ENCODE peak calls at places on chromosomes 1 and 21, in five cellular contexts. C is heart right ventricle, T is adrenal gland, Y is trophoblast cell, R is aorta. N is an unnamed sample.
A peak's percentile ranks its signal among the peaks of the same experiment; 100 is the strongest.

GRCh38 chr21:35349378-35350080 is 300.4 kb upstream of the RUNX1 start:
- DNase-seq in Y (no peak), R (no peak), C (no peak), T (no peak), N (no peak)

GRCh38 chr21:45880097-45881068 is 101.2 kb upstream of the COL6A1 start:
- DNase-seq in R (peak; percentile 78), C (peak; percentile 65), T (peak; percentile 58), Y (peak; percentile 66), N (peak; percentile 80)

GRCh38 chr1:161439280-161440232 is 65.7 kb upstream of the FCGR2A start:
- DNase-seq in C (no peak), Y (peak; percentile 16), T (peak; percentile 25), R (peak; percentile 47), N (no peak)

GRCh38 chr1:25178917-25179571 is 53.3 kb downstream of the SYF2 start:
- DNase-seq in Y (no peak), R (no peak), C (no peak), T (no peak), N (no peak)

GRCh38 chr21:18318156-18318555 is 73.5 kb downstream of the CHODL start:
- DNase-seq in R (no peak), T (no peak), Y (no peak), C (no peak), N (no peak)

GRCh38 chr1:1124786-1125642 is 9.1 kb upstream of the C1orf159 start:
- DNase-seq in R (no peak), C (no peak), Y (peak; percentile 94), T (no peak), N (no peak)

GRCh38 chr1:222994506-222995229 is 148.4 kb downstream of the TLR5 start:
- DNase-seq in T (no peak), C (no peak), Y (peak; percentile 46), R (no peak), N (no peak)

GRCh38 chr1:100391675-100392074 is 39.4 kb downstream of the CDC14A start:
- DNase-seq in R (no peak), C (no peak), Y (no peak), T (no peak), N (no peak)

GRCh38 chr1:174726167-174726879 is 273.4 kb upstream of the CACYBP start:
- DNase-seq in T (no peak), C (no peak), Y (peak; percentile 47), R (no peak), N (no peak)

GRCh38 chr1:69421286-69421685 is 146.4 kb upstream of the LRRC7 start:
- DNase-seq in R (no peak), T (no peak), Y (no peak), C (no peak), N (no peak)

GRCh38 chr1:226541631-226542622 is 6.6 kb upstream of the STUM start:
- DNase-seq in C (peak; percentile 32), T (no peak), R (peak; percentile 57), Y (no peak), N (peak; percentile 26)

GRCh38 chr1:103942029-103942428 is 192.3 kb downstream of the AMY1C start:
- DNase-seq in C (no peak), R (no peak), Y (no peak), T (no peak), N (no peak)

GRCh38 chr1:1628656-1629429 is 3.1 kb upstream of the MMP23B start:
- DNase-seq in T (peak; percentile 14), C (no peak), Y (no peak), R (peak; percentile 49), N (peak; percentile 17)

GRCh38 chr1:185368313-185368712 is 51.3 kb upstream of the IVNS1ABP start:
- DNase-seq in Y (no peak), C (no peak), T (no peak), R (no peak), N (no peak)

GRCh38 chr1:27349784-27350672 is 8.2 kb downstream of the SYTL1 start:
- DNase-seq in T (no peak), R (no peak), Y (peak; percentile 50), C (peak; percentile 69), N (peak; percentile 65)

GRCh38 chr21:45309541-45310381 is 22.1 kb upstream of the POFUT2 start:
- DNase-seq in C (peak; percentile 35), R (peak; percentile 38), T (no peak), Y (no peak), N (peak; percentile 47)

GRCh38 chr1:24609949-24610517 is 33.1 kb upstream of the SRRM1 start:
- DNase-seq in C (no peak), R (no peak), T (no peak), Y (peak; percentile 85), N (no peak)

DNA sequence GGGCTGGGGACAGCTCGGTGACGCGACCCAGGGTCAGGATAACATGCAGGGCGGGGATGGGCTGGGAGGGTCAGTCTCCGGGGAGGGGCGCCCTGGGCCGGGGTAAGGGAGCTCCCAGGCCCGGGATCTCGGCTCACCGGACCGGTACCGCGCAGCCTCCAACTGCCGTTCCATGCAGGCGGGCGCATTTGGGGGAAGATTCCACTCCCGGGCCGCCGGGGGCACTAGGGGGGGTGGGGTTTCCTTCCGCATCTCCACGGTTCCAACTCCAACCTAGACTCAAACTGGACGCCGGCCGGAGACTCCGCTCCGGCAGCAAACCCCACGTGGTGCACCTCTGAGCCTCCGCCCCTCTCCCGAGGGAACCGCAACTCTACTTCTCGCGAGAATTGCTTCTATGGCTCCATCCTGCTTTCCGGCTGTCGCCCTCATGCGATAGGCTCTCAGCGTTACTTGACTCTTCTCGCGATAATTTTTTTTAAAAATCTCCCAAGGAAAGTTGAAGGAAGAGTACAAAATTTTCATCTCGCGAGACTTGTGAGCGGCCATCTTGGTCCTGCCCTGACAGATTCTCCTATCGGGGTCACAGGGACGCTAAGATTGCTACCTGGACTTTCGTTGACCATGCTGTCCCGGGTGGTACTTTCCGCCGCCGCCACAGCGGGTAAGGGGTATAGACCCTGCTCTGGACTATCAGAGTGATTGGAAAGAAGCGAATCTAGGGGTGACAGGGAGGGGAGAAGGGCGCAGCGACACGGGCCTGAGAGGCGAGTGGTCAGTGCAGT is at the start of the genes ATP5PB and WDR77:
- DNase-seq in R (peak; percentile 97), C (peak; percentile 88), Y (peak; percentile 100), T (peak; percentile 98), N (peak; percentile 93)
- H3K4me3 ChIP-seq in R (peak within 1 kb of the TSS; percentile 59), C (peak within 1 kb of the TSS; percentile 87), Y (peak within 1 kb of the TSS; percentile 96), T (peak within 1 kb of the TSS; percentile 96), N (peak within 1 kb of the TSS; percentile 86)

DNA sequence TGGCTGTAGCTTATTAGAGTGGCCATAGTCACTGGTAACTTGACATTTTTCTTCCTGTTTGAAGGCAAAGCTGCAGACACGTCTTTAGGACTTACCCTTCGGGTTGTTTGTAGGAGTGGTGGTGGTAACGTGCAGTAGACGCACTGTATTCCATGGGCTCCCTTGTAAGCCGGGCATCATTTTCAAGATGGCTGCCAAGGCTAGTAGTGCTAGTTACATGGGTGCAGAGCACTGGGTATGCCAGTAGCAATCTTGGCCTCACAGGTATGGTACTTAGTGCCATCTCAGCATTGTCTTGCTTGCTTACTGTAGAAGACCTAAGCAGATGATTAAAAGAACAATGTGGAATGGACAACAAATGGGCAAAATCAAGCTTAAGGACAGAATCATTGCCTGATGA is 1.9 kb downstream of the YBX1 start:
- DNase-seq in R (no peak), C (no peak), Y (no peak), T (no peak), N (no peak)
- H3K27ac ChIP-seq in R (no peak overlapping the region), C (no peak overlapping the region), Y (no peak overlapping the region), T (no peak overlapping the region), N (peak overlapping the region; percentile 92)

GRCh38 chr1:214290399-214291037 is 9.6 kb downstream of the SMYD2 start:
- DNase-seq in R (no peak), T (no peak), Y (no peak), C (no peak), N (no peak)

GRCh38 chr1:214292317-214292716 is 11.4 kb downstream of the SMYD2 start:
- DNase-seq in C (no peak), R (no peak), T (no peak), Y (peak; percentile 9), N (no peak)

GRCh38 chr1:214285622-214286440 is 4.9 kb downstream of the SMYD2 start:
- DNase-seq in T (no peak), C (no peak), Y (no peak), R (no peak), N (no peak)

GRCh38 chr1:214287884-214288283 is 6.9 kb downstream of the SMYD2 start:
- DNase-seq in C (no peak), Y (no peak), T (no peak), R (no peak), N (no peak)

GRCh38 chr1:214289574-214290272 is 8.8 kb downstream of the SMYD2 start:
- DNase-seq in T (no peak), Y (no peak), C (no peak), R (no peak), N (no peak)
- H3K4me3 ChIP-seq in T (no peak overlapping the region), Y (no peak overlapping the region), C (no peak overlapping the region), R (no peak overlapping the region), N (no peak overlapping the region)

GRCh38 chr1:61320575-61320974 is 238.2 kb downstream of the NFIA start:
- DNase-seq in C (no peak), Y (peak; percentile 13), T (no peak), R (no peak), N (no peak)

GRCh38 chr1:61313906-61314422 is 231.6 kb downstream of the NFIA start:
- DNase-seq in C (no peak), T (no peak), Y (no peak), R (no peak), N (no peak)

GRCh38 chr1:61318319-61319125 is 236.2 kb downstream of the NFIA start:
- DNase-seq in T (peak; percentile 30), C (no peak), Y (no peak), R (no peak), N (peak; percentile 34)

GRCh38 chr1:61322008-61322744 is 239.8 kb downstream of the NFIA start:
- DNase-seq in Y (peak; percentile 97), R (no peak), T (no peak), C (no peak), N (no peak)

GRCh38 chr1:61316493-61316892 is 234.1 kb downstream of the NFIA start:
- DNase-seq in R (no peak), T (no peak), Y (no peak), C (no peak), N (no peak)
- H3K27ac ChIP-seq in R (no peak overlapping the region), T (no peak overlapping the region), Y (no peak overlapping the region), C (no peak overlapping the region), N (peak overlapping the region; percentile 25)

N was measured in psoas muscle.